ENCODE peak calls at places on chromosomes 5 and 9, in seven cellular contexts. N is AG04450; O is PC-9; X is CD8-positive, alpha-beta T cell; H is adrenal gland; G is SK-N-SH; U is heart left ventricle. Y is an unnamed sample.

GRCh38 chr5:72064801-72065570 is 42.3 kb upstream of the MAP1B start:
- DNase-seq in O (peak), N (no peak), X (no peak), G (no peak), U (no peak), H (no peak), Y (no peak)

GRCh38 chr5:14035859-14036440 is 91.5 kb upstream of the DNAH5 start:
- DNase-seq in N (peak), H (peak), O (peak), U (peak), X (no peak), G (no peak), Y (peak)

GRCh38 chr5:97243352-97243751 is 60.3 kb upstream of the RIOK2 start:
- DNase-seq in U (no peak), H (no peak), N (no peak), G (no peak), X (no peak), O (peak), Y (no peak)

GRCh38 chr9:127974769-127975261 is 6.0 kb downstream of the EEIG1 start:
- DNase-seq in N (no peak), H (no peak), X (no peak), O (no peak), U (no peak), G (peak), Y (no peak)

GRCh38 chr5:171714286-171714685 is 71.3 kb upstream of the SMIM23 start:
- DNase-seq in U (no peak), N (no peak), X (no peak), G (no peak), O (no peak), H (no peak), Y (no peak)

GRCh38 chr5:80736730-80737129 is 81.9 kb upstream of the DHFR start:
- DNase-seq in O (peak), X (no peak), G (no peak), H (no peak), N (no peak), U (no peak), Y (no peak)

GRCh38 chr5:142697846-142698245 is 12.0 kb upstream of the FGF1 start:
- DNase-seq in X (no peak), H (peak), U (peak), N (no peak), O (no peak), G (no peak), Y (peak)

GRCh38 chr9:80775515-80775914 is 913.8 kb downstream of the TLE1 start:
- DNase-seq in O (no peak), G (no peak), H (no peak), N (no peak), X (no peak), U (no peak), Y (no peak)

GRCh38 chr9:71793386-71794105 is 25.2 kb upstream of the CEMIP2 start:
- DNase-seq in U (no peak), H (no peak), G (no peak), N (peak), X (no peak), O (no peak), Y (no peak)

GRCh38 chr9:130548103-130548502 is 31.3 kb upstream of the FUBP3 start:
- DNase-seq in G (no peak), H (no peak), X (no peak), N (no peak), O (no peak), U (no peak), Y (no peak)

GRCh38 chr5:141510850-141511718 is 22.2 kb downstream of the PCDHGC5 start:
- DNase-seq in N (no peak), U (no peak), G (no peak), H (no peak), O (no peak), X (no peak), Y (no peak)

GRCh38 chr9:13330396-13331004 is 51.0 kb upstream of the MPDZ start:
- DNase-seq in U (peak), X (no peak), H (peak), O (no peak), N (no peak), G (peak), Y (peak)

GRCh38 chr9:133780404-133780945 is 42.3 kb upstream of the SARDH start:
- DNase-seq in U (no peak), N (no peak), O (no peak), X (no peak), H (no peak), G (no peak), Y (no peak)

GRCh38 chr5:80607343-80607742 is 37.3 kb upstream of the ANKRD34B start:
- DNase-seq in G (no peak), X (no peak), U (no peak), N (no peak), O (no peak), H (no peak), Y (no peak)

GRCh38 chr5:137880313-137880712 is 8.9 kb upstream of the PKD2L2 start:
- DNase-seq in X (no peak), G (no peak), N (no peak), U (no peak), O (no peak), H (no peak), Y (no peak)

GRCh38 chr5:107781451-107781850 is 110.7 kb upstream of the EFNA5 start:
- DNase-seq in X (no peak), H (no peak), N (no peak), G (no peak), U (no peak), O (no peak), Y (no peak)

GRCh38 chr9:4837768-4838546 is 45.2 kb downstream of the RCL1 start:
- DNase-seq in N (peak), O (peak), G (no peak), X (no peak), U (no peak), H (no peak), Y (no peak)

GRCh38 chr9:6467006-6467625 is 54.1 kb downstream of the UHRF2 start:
- DNase-seq in N (no peak), H (no peak), U (no peak), X (no peak), O (no peak), G (no peak), Y (no peak)

GRCh38 chr5:142322747-142323479 is 1.9 kb downstream of the SPRY4 start:
- DNase-seq in O (peak), H (peak), G (no peak), U (no peak), X (no peak), N (no peak), Y (no peak)

GRCh38 chr5:81393783-81394718 is at the start of gene ACOT12:
- DNase-seq in U (no peak), X (no peak), N (no peak), G (peak), O (no peak), H (no peak), Y (peak)

GRCh38 chr5:32679218-32679617 is 31.9 kb upstream of the NPR3 start:
- DNase-seq in G (no peak), X (no peak), U (no peak), O (peak), H (no peak), N (no peak), Y (no peak)

GRCh38 chr5:36642089-36642488 is 35.7 kb downstream of the SLC1A3 start:
- DNase-seq in G (no peak), X (no peak), N (no peak), U (no peak), O (no peak), H (no peak), Y (no peak)

GRCh38 chr5:134289509-134290113 is 63.7 kb upstream of the PPP2CA start:
- DNase-seq in H (peak), N (peak), O (peak), X (peak), G (peak), U (peak), Y (peak)

GRCh38 chr5:60961685-60962084 is 16.7 kb downstream of the NDUFAF2 start:
- DNase-seq in U (no peak), O (no peak), X (no peak), H (peak), G (no peak), N (no peak), Y (no peak)

GRCh38 chr5:75465480-75465879 is 45.9 kb downstream of the CERT1 start:
- DNase-seq in U (no peak), H (peak), O (no peak), G (no peak), X (no peak), N (no peak), Y (no peak)

DNA sequence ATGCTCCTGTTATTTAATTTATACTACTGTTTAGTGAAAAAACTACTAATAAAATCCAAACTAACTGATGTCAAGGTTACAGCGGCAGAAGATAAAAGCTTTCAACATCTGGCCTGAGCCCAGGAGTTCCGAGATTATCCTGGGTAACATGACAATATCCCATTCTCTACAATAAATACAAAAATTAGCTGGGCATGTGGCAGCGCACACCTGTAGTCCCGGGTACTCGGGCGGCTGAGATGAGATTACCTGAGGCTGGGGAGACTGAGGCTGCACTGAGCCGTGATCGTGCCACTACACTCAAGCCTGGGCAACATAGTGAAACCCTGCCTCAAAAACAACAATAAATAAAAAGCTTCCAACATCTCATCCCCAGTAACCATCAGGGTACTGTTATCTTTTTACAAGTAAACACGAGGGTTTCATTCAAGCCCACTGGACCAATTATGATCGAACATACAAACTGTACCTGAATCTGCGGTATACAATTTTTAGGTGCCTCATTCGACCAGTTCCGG is 1.3 kb downstream of the RPL37 start:
- DNase-seq in H (peak), O (no peak), X (no peak), G (no peak), N (no peak), U (no peak), Y (no peak)
- H3K27ac ChIP-seq in H (peak), O (peak), X (peak), G (peak), N (no peak), U (peak), Y (peak)

DNA sequence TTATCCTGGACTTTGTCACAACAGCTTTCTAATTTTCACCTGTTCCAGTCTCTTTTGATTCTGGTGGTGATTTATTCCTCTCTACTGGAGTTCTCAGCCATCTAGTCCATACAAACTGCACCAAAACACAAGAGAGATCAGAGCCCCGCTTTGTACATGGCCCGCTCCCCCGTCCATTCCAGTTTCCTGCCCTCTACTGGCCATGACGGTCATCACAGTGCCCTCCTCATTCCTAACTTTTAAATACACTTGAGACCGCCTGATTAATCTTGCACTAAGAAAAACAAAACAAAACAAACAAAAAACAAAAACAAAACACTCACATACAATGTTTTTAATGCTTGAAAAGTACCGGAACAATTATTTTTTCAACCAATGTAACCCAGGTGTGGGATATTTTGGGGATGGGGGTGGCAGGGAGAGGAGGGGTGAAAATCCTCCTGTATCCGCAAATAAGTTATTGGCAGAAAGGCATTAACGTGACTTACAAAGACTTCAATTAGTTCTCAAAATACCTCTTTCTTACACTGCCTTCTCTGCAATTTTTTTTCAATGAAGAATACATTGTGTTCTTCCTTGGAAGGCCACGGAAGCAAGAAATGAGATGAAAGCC is 84.8 kb upstream of the PAM start:
- DNase-seq in N (no peak), G (peak), X (no peak), U (peak), H (peak), O (no peak), Y (peak)
- H3K4me3 ChIP-seq in N (no peak), G (no peak), X (no peak), U (no peak), H (no peak), O (no peak), Y (no peak)

GRCh38 chr9:37917315-37917731 is 13.4 kb upstream of the SLC25A51 start:
- DNase-seq in H (no peak), N (no peak), O (no peak), G (no peak), X (no peak), U (no peak), Y (no peak)
- H3K27ac ChIP-seq in H (no peak), N (no peak), O (no peak), G (no peak), X (no peak), U (peak), Y (peak)

GRCh38 chr9:92897323-92897722 is 19.5 kb upstream of the ZNF484 start:
- DNase-seq in G (no peak), U (no peak), O (no peak), H (no peak), X (no peak), N (no peak), Y (no peak)
- H3K4me3 ChIP-seq in G (no peak), U (no peak), O (no peak), H (no peak), X (no peak), N (no peak), Y (no peak)

GRCh38 chr9:38390851-38391250 is 1.7 kb upstream of the ALDH1B1 start:
- DNase-seq in H (no peak), O (no peak), U (no peak), G (no peak), N (no peak), X (no peak), Y (no peak)
- H3K27ac ChIP-seq in H (no peak), O (no peak), U (no peak), G (no peak), N (no peak), X (no peak), Y (no peak)

GRCh38 chr5:177498013-177498847 is 826 bp upstream of the PDLIM7 start:
- DNase-seq in H (peak), U (peak), N (no peak), X (peak), G (no peak), O (no peak), Y (peak)
- H3K4me3 ChIP-seq in H (peak), U (peak), N (peak), X (peak), G (peak), O (peak), Y (peak)

GRCh38 chr9:129053020-129053419 is 16.6 kb downstream of the MIGA2 start:
- DNase-seq in U (no peak), G (no peak), H (no peak), N (no peak), X (no peak), O (no peak), Y (no peak)
- H3K27ac ChIP-seq in U (peak), G (no peak), H (no peak), N (no peak), X (no peak), O (peak), Y (no peak)

GRCh38 chr5:23994581-23995370 is 487.4 kb downstream of the PRDM9 start:
- DNase-seq in H (no peak), X (no peak), U (no peak), N (no peak), O (no peak), G (no peak), Y (no peak)
- H3K4me3 ChIP-seq in H (no peak), X (no peak), U (no peak), N (no peak), O (no peak), G (no peak), Y (no peak)